ENCODE peak calls at places on chromosomes 2 and 18, in six cellular contexts. X, G, O, U, K and Z are unnamed samples.

GRCh38 chr2:46967990-46968647 is 52.5 kb upstream of the MCFD2 start:
- DNase-seq in O (peak), G (no peak), U (no peak), X (no peak), K (peak), Z (peak)

GRCh38 chr2:41409328-41409727 is 638.5 kb upstream of the PKDCC start:
- DNase-seq in O (no peak), K (no peak), U (no peak), X (no peak), G (no peak), Z (no peak)

GRCh38 chr18:53416985-53417384 is 807.5 kb downstream of the MBD2 start:
- DNase-seq in G (no peak), O (no peak), X (no peak), U (no peak), K (no peak), Z (no peak)

GRCh38 chr2:64054166-64054915 is 35.1 kb upstream of the VPS54 start:
- DNase-seq in U (no peak), G (no peak), X (no peak), O (no peak), K (no peak), Z (no peak)

GRCh38 chr2:70946832-70947442 is 11.2 kb downstream of the ATP6V1B1 start:
- DNase-seq in X (no peak), K (peak), U (peak), O (no peak), G (peak), Z (peak)

GRCh38 chr2:51350100-51350499 is 318.2 kb upstream of the NRXN1 start:
- DNase-seq in U (no peak), G (no peak), O (no peak), K (peak), X (no peak), Z (no peak)

GRCh38 chr2:110667061-110667460 is 10.8 kb downstream of the BUB1 start:
- DNase-seq in K (no peak), U (no peak), O (no peak), G (no peak), X (no peak), Z (no peak)

GRCh38 chr18:13492314-13492713 is 234.0 kb downstream of the FAM210A start:
- DNase-seq in U (no peak), G (no peak), O (no peak), K (no peak), X (no peak), Z (no peak)

GRCh38 chr2:67259581-67260347 is 137.4 kb upstream of the ETAA1 start:
- DNase-seq in O (no peak), G (no peak), X (peak), U (no peak), K (peak), Z (no peak)

GRCh38 chr2:15242936-15243461 is 318.1 kb downstream of the NBAS start:
- DNase-seq in O (no peak), U (no peak), X (no peak), K (no peak), G (no peak), Z (no peak)

GRCh38 chr2:62286089-62286785 is 90.3 kb downstream of the B3GNT2 start:
- DNase-seq in O (no peak), K (no peak), X (no peak), G (no peak), U (no peak), Z (no peak)

GRCh38 chr2:62284471-62284870 is 88.6 kb downstream of the B3GNT2 start:
- DNase-seq in X (no peak), K (no peak), U (no peak), O (no peak), G (no peak), Z (no peak)

GRCh38 chr2:62283147-62283546 is 87.2 kb downstream of the B3GNT2 start:
- DNase-seq in X (no peak), K (no peak), O (no peak), G (no peak), U (no peak), Z (no peak)

GRCh38 chr2:62287335-62287734 is 91.4 kb downstream of the B3GNT2 start:
- DNase-seq in U (no peak), K (no peak), O (no peak), G (no peak), X (no peak), Z (no peak)

GRCh38 chr2:62284980-62285379 is 89.1 kb downstream of the B3GNT2 start:
- DNase-seq in K (no peak), X (no peak), G (no peak), U (no peak), O (no peak), Z (no peak)
- TF ChIP-seq CTCF in K (no peak), X (no peak), G (no peak), U (no peak), O (no peak), Z (no peak)

GRCh38 chr2:238724728-238725127 is 123.2 kb upstream of the TWIST2 start:
- DNase-seq in O (no peak), G (no peak), K (no peak), X (no peak), U (no peak), Z (no peak)

GRCh38 chr2:238722181-238722580 is 125.7 kb upstream of the TWIST2 start:
- DNase-seq in U (no peak), X (no peak), G (no peak), O (no peak), K (no peak), Z (no peak)

GRCh38 chr2:238720232-238720672 is 127.6 kb upstream of the TWIST2 start:
- DNase-seq in K (peak), X (no peak), U (peak), O (no peak), G (no peak), Z (peak)

GRCh38 chr2:238725298-238725697 is 122.6 kb upstream of the TWIST2 start:
- DNase-seq in G (no peak), X (no peak), U (no peak), O (no peak), K (no peak), Z (no peak)

GRCh38 chr2:238722883-238723282 is 125.0 kb upstream of the TWIST2 start:
- DNase-seq in K (no peak), O (no peak), G (no peak), U (no peak), X (no peak), Z (no peak)
- TF ChIP-seq CTCF in K (no peak), O (no peak), G (no peak), U (no peak), X (no peak), Z (no peak)

DNA sequence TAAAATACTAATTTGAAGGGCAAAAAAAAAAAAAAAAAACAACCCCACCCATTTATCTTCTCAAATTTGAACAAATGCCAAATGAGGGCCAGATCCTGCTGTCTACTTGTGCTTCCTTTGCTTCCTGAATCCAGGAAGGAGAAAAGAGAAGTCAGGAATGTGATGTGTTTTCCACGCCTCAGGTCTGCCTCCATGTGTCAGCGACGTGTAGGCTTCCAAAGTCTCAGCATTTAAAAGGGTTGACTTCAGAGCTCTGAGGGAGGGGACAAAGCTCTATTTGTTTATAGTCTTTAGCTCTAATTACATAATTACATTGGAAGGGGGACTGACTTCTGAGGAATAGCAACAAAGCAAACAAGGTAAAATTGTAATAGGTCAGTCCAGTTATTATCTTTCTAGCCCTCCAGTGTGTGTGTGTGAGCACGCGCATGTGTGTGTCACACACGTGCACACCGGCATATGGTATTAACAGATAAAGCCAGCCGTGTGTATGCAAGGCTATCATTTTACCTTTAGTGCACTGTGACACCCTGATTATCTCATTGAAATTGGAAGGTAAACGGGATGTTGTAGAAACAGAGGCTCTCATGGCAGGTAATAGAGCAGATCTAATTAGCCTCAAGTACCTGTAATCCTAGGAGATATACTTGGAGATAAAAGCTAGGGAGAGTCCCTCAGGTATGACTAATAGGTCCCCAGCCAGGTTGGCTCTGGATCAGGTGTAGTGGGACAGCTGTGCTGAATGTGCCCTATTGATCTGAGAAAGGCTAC is 911.4 kb upstream of the ZEB2 start:
- DNase-seq in K (peak), X (no peak), U (peak), G (no peak), O (no peak), Z (no peak)
- TF ChIP-seq CTCF in K (no peak), X (no peak), U (no peak), G (no peak), O (no peak), Z (no peak)

DNA sequence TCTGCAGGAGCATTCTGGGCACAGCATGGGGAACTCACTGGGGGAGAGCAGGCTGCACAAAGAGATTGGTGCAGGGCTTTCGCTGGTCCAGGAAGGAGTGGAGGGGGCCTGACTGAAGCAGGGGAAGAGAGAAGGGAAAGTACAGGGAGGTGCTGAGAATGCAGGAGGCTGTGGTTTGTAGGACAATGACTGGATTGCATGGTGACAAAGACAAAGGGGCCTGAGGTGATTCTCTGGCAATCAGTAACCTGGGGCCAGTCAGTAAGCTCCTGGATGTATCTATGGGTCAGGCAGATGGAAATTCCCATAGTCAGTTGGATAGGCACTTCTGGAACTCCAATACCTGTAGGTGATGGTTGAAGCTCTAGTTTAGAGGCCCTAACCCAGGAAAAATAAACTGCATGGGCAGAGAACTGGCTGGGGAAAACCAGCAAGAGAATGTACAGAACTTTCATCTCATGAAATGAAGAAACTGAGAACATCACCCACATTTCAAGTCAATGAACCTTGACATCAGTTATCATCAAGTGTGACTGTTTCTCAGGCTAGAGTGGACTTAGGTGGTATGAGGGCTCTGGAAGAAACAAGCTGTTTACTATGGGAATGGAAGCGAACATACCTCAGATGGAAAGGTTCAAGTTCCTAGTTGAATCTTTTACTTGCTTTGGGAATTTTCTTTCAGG is 193.2 kb downstream of the TPGS2 start:
- DNase-seq in O (no peak), G (no peak), X (no peak), K (no peak), U (no peak), Z (no peak)
- TF ChIP-seq CTCF in O (no peak), G (no peak), X (no peak), K (no peak), U (no peak), Z (no peak)

GRCh38 chr2:129908721-129909373 is 70.6 kb upstream of the RAB6C start:
- DNase-seq in X (no peak), U (peak), G (no peak), K (no peak), O (no peak), Z (no peak)
- TF ChIP-seq CTCF in X (no peak), U (no peak), G (no peak), K (no peak), O (no peak), Z (no peak)

DNA sequence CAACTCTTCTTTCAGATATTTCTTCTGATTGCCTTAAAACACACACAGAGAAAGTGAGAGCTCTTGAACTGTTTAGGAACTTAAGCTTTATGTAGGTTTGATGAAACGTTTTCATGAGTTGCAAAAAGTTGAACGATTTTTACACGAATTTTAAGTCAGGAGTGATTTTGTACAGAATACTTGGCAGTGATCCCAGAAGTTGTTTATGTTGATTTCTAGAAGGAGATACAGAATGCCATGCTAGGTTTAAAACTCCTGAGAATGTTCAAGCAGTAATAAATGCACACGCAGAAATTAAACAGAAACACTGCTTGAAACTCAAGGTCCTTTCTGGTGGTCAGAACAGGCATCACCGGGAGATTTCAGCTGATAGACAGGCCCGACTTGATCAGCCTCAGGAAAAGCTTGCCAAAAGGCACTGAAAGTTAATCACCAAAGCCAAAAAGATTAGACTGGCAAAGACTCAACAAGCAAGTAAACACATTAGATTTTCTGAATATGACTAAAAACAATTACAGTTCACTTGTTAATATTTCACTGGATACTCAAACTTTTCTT is 123.1 kb downstream of the SOCS6 start:
- DNase-seq in K (peak), O (no peak), X (no peak), U (no peak), G (no peak), Z (no peak)
- TF ChIP-seq CTCF in K (no peak), O (no peak), X (no peak), U (no peak), G (no peak), Z (no peak)

DNA sequence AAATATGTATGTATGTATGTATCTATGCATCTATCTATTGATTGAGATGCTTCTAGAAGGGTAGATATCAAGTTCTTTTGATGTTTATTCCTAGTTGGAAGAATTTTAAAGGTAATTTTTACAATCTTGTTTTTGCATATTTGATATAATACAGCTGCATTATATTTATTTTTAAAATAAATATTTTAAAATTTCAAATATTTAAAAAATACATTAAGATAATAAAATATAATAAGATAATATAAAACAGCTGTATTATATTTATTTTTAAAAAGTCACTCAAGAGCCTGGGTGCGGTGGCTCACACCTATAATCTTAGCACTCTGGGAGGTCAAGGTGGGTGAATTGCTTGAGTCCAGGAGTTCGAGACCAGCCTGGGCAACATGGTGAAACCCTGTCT is 92.5 kb downstream of the LIPG start:
- DNase-seq in G (no peak), U (no peak), K (no peak), O (no peak), X (no peak), Z (no peak)
- TF ChIP-seq CTCF in G (no peak), U (no peak), K (no peak), O (no peak), X (no peak), Z (no peak)

DNA sequence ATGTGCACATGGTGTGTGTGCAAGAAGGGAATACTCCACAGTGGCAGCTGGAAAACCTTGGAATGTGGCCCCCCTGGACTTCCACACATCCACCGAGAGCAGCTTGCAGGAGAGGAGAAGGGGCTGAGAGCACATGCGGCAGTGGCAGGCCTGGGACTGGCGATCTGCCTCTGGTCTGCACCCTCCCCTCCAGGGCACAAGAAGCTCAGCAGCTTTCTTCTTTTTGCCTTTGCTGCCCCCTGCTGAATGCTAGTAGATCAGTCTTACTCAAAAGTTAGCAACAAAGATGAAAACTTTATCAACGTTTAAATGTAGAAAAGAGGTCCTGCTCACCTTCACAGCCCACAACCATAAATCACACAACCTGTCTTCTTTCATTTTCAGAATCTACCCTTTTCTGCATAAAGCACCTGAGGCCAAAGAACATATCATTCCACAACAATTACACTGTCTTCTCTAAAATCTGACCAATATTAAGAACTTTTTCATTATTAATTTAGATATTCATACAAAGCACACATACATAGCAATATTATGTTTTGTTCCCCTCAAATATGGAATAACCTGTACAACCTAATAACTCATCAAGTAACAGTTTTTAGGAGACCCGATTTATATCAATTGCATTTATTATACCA is 34.6 kb downstream of the TGFBRAP1 start:
- DNase-seq in X (no peak), O (no peak), U (peak), K (peak), G (no peak), Z (no peak)
- TF ChIP-seq CTCF in X (peak), O (no peak), U (peak), K (peak), G (peak), Z (no peak)